ENCODE peak calls at places on chromosomes 12 and 14, in four cellular contexts. Z is ACHN, F is T-helper 17 cell, B is nucleus accumbens. D is an unnamed sample.

GRCh38 chr12:12095016-12095415 is 24.3 kb downstream of the BCL2L14 start:
- DNase-seq in Z (no peak), F (no peak), B (no peak), D (no peak)

GRCh38 chr12:76820888-76821482 is 57.1 kb downstream of the ZDHHC17 start:
- DNase-seq in Z (peak), F (no peak), B (no peak), D (no peak)

GRCh38 chr12:26204612-26205289 is 9.4 kb downstream of the SSPN start:
- DNase-seq in Z (no peak), F (no peak), B (no peak), D (no peak)

GRCh38 chr12:107228076-107228475 is 134.7 kb upstream of the CRY1 start:
- DNase-seq in Z (no peak), F (no peak), B (no peak), D (no peak)

GRCh38 chr14:61528591-61529021 is 166.7 kb upstream of the HIF1A start:
- DNase-seq in Z (peak), F (no peak), B (no peak), D (no peak)

GRCh38 chr12:115574831-115575230 is 702.7 kb downstream of the MED13L start:
- DNase-seq in Z (no peak), F (no peak), B (no peak), D (no peak)

GRCh38 chr14:78598046-78598652 is 428.0 kb downstream of the NRXN3 start:
- DNase-seq in Z (peak), F (no peak), B (peak), D (no peak)

GRCh38 chr12:2286051-2286450 is 233.3 kb downstream of the CACNA1C start:
- DNase-seq in Z (no peak), F (no peak), B (no peak), D (no peak)

GRCh38 chr14:99909500-99910064 is 116.4 kb downstream of the EML1 start:
- DNase-seq in Z (peak), F (no peak), B (no peak), D (no peak)

GRCh38 chr12:15526033-15526432 is 203.7 kb downstream of the PTPRO start:
- DNase-seq in Z (no peak), F (no peak), B (no peak), D (no peak)

GRCh38 chr12:99380701-99381100 is 266.9 kb upstream of the GARIN6 start:
- DNase-seq in Z (no peak), F (no peak), B (no peak), D (no peak)

GRCh38 chr12:102543494-102543893 is 63.1 kb upstream of the IGF1 start:
- DNase-seq in Z (no peak), F (no peak), B (no peak), D (no peak)

GRCh38 chr12:12608557-12608957 is 3.1 kb upstream of the CREBL2 start:
- DNase-seq in Z (peak), F (no peak), B (no peak), D (no peak)

GRCh38 chr14:55707365-55707804 is 127.4 kb downstream of the KTN1 start:
- DNase-seq in Z (peak), F (no peak), B (no peak), D (no peak)

GRCh38 chr14:77000340-77001235 is 27.9 kb downstream of the IRF2BPL start:
- DNase-seq in Z (no peak), F (no peak), B (peak), D (no peak)

GRCh38 chr12:78568326-78569020 is 296.1 kb upstream of the SYT1 start:
- DNase-seq in Z (no peak), F (no peak), B (no peak), D (no peak)